ENCODE peak calls at places on chromosomes 4 and X, in seven cellular contexts. I is HCT116, G is K562, M is IMR-90, B is HepG2, X is H1, P is GM12878. A is an unnamed sample.

GRCh38 chrX:106397788-106398538 is 213.8 kb upstream of the RADX start:
- DNase-seq in I (peak), B (no peak), P (no peak), M (no peak), G (peak), X (no peak), A (no peak)

GRCh38 chr4:66972087-66972486 is 573.2 kb downstream of the CENPC start:
- DNase-seq in B (no peak), I (no peak), P (no peak), G (no peak), M (no peak), X (no peak), A (no peak)

GRCh38 chr4:168451331-168451730 is 29.0 kb downstream of the DDX60L start:
- DNase-seq in B (no peak), X (no peak), P (no peak), I (no peak), G (no peak), M (no peak), A (no peak)

GRCh38 chr4:105965183-105965800 is 70.0 kb downstream of the NPNT start:
- DNase-seq in B (no peak), I (no peak), G (no peak), P (no peak), M (no peak), X (no peak), A (no peak)

GRCh38 chr4:43373201-43373600 is 480.7 kb downstream of the GRXCR1 start:
- DNase-seq in G (no peak), B (no peak), X (no peak), I (no peak), M (no peak), P (no peak), A (no peak)

GRCh38 chr4:48332661-48333060 is 8.7 kb upstream of the SLAIN2 start:
- DNase-seq in M (no peak), G (no peak), I (no peak), B (no peak), X (no peak), P (no peak), A (no peak)

GRCh38 chrX:130801901-130802300 is 101.1 kb downstream of the ENOX2 start:
- DNase-seq in M (peak), G (peak), P (no peak), B (peak), X (no peak), I (no peak), A (no peak)

GRCh38 chrX:86148024-86148511 is at the start of gene DACH2:
- DNase-seq in I (no peak), M (peak), P (no peak), G (peak), B (peak), X (peak), A (peak)

GRCh38 chr4:167117273-167117672 is 117.0 kb downstream of the SPOCK3 start:
- DNase-seq in G (no peak), B (no peak), M (no peak), P (no peak), I (no peak), X (no peak), A (no peak)

GRCh38 chr4:167105857-167106256 is 128.4 kb downstream of the SPOCK3 start:
- DNase-seq in P (no peak), I (no peak), M (no peak), B (no peak), G (no peak), X (no peak), A (no peak)

GRCh38 chr4:167114416-167114971 is 119.8 kb downstream of the SPOCK3 start:
- DNase-seq in B (no peak), I (no peak), G (no peak), M (no peak), P (peak), X (no peak), A (no peak)

GRCh38 chr4:167109859-167110258 is 124.4 kb downstream of the SPOCK3 start:
- DNase-seq in P (no peak), X (no peak), I (no peak), B (no peak), M (no peak), G (no peak), A (no peak)

DNA sequence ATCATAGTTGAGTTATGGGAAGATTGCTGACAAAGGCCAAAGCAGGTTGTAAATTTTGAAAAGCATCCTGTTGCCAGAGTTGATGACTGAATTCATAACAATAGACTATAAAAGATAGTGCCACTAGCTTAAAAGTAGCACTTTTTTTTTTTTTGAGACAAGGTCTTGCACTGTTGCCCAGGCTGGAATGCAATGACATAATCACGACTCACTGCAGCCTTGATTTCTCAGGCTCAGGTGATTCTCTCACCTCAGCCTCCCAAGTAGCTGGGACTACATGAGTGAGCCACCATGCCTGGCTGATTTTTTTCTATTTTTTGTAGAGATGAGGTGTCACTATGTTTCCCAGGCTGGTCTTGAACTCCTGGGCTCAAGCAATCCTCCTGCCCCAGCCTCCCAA is 122.7 kb downstream of the SPOCK3 start:
- DNase-seq in I (peak), G (no peak), B (no peak), X (no peak), M (no peak), P (no peak), A (peak)
- TF ChIP-seq CEBPB in I (no peak), G (no peak), B (no peak), X (no peak), M (no peak), P (no peak), A (no peak)

GRCh38 chr4:65665951-65666523 is 4.3 kb downstream of the EPHA5 start:
- DNase-seq in X (no peak), I (no peak), B (no peak), P (no peak), M (no peak), G (no peak), A (no peak)
- TF ChIP-seq CEBPB in X (no peak), I (no peak), B (no peak), P (no peak), M (no peak), G (no peak), A (no peak)

DNA sequence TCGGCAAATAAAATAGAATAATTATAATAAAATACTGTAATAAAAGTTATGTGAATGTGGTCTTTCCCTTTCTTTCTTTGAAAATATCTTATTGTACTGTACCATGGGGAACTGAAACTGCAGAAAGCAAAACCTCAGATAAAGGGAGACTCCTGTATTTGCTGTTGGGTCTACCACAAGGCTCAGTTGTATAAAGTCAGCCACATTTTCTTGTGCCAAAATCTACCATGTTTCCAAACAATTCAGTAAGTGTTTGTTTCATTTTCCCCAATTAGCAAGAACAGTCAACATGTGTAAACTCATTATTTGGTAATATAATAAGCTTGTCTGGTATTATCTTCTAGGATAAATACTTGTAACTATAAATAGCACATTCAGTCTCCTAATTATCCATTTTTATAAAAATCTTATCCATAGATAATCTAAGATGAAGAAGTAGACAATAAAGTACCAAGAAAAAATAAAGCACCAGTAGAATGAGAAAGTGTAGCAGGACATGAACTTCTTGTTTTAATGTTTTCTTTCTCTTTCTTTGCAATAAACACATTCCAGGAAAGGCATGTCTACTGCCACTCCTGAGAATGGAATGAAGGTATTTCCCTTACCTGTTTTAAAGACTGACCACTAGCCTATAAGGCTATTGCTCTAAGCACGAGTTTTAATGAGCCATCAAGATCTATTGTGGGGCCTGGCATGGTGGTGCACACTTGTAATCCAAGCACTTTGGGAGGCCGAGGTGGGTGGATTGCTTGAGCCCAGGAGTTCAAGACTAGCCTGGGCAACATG is 15.0 kb upstream of the OTUD4 start:
- DNase-seq in M (no peak), B (no peak), X (no peak), P (no peak), G (no peak), I (peak), A (no peak)
- TF ChIP-seq CEBPB in M (no peak), B (no peak), X (no peak), P (peak), G (no peak), I (no peak), A (no peak)

DNA sequence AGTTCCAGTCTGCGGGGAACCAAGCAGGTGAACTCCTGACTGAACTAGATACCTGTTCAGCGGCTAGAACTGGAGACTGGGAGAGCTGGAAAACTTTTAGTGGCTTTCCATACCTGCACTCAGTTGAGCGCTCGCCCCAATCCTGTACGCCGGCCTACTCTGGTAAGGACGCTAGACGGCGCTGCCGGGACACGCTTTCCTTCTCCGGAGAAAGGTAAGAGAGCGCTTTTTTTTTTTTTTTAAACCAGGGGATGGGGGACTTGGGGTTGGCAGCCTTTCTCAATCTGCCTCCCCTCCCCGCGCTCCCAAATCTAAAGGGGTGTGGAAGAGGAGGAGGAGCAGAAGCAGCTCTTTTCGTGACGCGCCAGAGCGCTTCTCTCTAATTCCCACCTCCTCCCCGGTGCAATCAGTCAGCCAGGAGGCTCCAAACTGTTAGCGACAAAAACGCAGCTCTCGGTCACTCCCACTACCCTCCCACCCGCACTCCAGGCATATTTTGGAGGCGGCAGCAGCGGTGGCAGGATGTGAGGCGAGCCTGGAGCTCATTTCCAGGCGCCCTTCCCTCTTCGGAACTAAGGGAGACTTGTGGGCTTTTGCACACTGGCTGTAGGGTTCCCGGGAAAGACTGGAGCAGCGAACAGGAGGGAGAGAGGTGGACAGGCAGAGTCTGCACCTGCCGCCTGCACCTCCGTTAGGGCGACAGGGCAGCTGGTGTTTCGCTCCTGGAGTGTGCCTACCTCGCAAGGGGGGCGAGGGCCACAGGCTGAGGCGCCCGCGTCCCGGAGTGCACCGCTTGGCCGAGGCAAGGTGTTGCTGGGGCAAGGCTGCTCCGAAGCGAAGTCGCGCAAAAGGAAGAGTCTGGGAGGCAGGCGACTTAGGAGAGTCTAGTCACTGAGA is at the start of gene IL1RAPL2:
- DNase-seq in B (peak), I (no peak), M (no peak), P (no peak), X (peak), G (peak), A (peak)
- TF ChIP-seq CEBPB in B (no peak), I (no peak), M (no peak), P (no peak), X (no peak), G (no peak), A (no peak)

GRCh38 chr4:34721835-34722234 is 1522.5 kb downstream of the ARAP2 start:
- DNase-seq in P (no peak), I (no peak), M (no peak), G (no peak), B (no peak), X (no peak), A (no peak)

GRCh38 chr4:34723606-34724005 is 1520.7 kb downstream of the ARAP2 start:
- DNase-seq in X (no peak), M (no peak), B (no peak), P (no peak), I (no peak), G (no peak), A (no peak)

DNA sequence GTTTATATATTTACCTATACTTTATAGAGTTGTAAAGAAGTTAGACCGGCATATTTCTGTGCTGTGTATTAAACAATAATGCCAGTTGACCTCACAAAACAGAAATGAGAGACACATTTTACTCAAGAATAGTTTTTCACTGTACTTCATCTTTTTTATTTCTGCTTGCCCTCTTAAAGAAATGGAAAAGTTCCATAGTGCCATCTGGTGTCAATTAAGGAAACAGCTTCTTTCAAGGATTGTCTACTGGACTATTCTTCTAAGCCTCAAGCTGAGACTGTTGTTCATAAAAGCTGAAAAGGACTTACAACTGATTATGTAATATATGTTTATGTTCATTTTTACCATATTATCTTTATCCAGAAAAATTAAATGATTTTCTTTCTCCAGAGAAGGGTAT is 1523.8 kb downstream of the ARAP2 start:
- DNase-seq in X (no peak), M (peak), P (no peak), I (peak), B (peak), G (peak), A (peak)
- TF ChIP-seq CEBPB in X (no peak), M (no peak), P (no peak), I (no peak), B (no peak), G (no peak), A (no peak)

DNA sequence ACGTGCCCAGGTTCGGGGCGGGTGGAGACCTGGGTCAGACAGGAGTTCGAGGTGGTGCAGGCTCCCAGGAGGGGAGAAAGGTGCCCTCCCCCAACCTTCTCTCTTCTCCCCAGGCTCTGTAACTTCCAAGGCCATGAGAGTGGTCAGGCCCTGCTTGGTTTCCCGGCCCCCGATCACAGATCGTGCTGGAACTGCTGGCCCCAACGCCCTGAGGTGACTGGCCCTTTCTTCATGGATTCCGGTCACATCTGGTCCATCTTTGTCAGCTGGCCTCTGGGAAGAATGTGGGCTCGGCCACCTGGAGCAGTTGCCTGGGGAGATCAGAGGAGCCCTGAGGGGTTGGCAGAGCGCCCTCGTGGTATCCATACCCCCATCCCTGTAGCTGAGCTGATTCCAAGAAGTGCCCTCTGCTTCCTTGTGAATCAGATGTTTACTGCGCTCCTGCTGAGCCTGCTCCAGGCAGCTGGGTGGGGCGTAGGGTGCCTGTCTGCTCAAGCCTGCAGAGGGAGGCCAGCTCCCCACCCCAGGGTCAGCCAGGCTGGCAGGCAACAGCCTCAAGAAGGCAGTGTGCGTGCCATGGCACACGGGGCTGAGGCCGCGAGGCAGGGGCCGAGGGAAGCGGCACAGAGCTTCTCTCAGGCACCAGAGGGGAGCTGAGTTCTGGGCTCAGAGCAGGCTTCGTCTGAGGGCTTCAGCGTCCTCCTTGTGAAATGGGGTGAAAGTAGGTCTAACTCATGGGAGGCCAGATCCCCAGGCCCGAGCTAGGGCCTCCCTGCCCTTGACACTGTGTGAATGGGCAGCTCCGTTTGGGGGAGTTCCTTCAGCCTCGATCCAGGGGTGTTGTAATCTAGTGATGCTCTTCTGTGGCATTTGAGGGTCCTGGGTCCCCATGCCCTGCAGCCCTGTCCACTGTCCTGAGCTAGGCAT is 3.6 kb downstream of the SH3BP2 start:
- DNase-seq in B (no peak), G (no peak), P (no peak), I (no peak), M (peak), X (no peak), A (no peak)
- TF ChIP-seq CEBPB in B (no peak), G (no peak), P (no peak), I (no peak), M (no peak), X (no peak), A (no peak)